ENCODE peak calls at places on chromosome 2, in ten cellular contexts. One of them, this sample, is unnamed.

GRCh38 chr2:28447943-28448737 is 47.7 kb upstream of the PLB1 start:
- DNase-seq in H1: no peak
- DNase-seq in PC-9: no peak
- DNase-seq in gastrocnemius medialis: no peak
- DNase-seq in cardiac muscle cell: peak; percentile 89
- DNase-seq in stomach: no peak
- DNase-seq in Peyer's patch: no peak
- DNase-seq in fibroblast of lung: peak; percentile 90
- DNase-seq in Karpas-422: peak; percentile 46
- DNase-seq in uterus: no peak
- DNase-seq in this sample: no peak

GRCh38 chr2:207504513-207505171 is 25.1 kb upstream of the CREB1 start:
- DNase-seq in H1: no peak
- DNase-seq in PC-9: peak; percentile 16
- DNase-seq in gastrocnemius medialis: no peak
- DNase-seq in cardiac muscle cell: peak; percentile 87
- DNase-seq in stomach: no peak
- DNase-seq in Peyer's patch: no peak
- DNase-seq in fibroblast of lung: peak; percentile 83
- DNase-seq in Karpas-422: no peak
- DNase-seq in uterus: peak; percentile 21
- DNase-seq in this sample: no peak

GRCh38 chr2:214865400-214865799 is 55.9 kb upstream of the BARD1 start:
- DNase-seq in H1: no peak
- DNase-seq in PC-9: no peak
- DNase-seq in gastrocnemius medialis: no peak
- DNase-seq in cardiac muscle cell: no peak
- DNase-seq in stomach: no peak
- DNase-seq in Peyer's patch: no peak
- DNase-seq in fibroblast of lung: no peak
- DNase-seq in Karpas-422: no peak
- DNase-seq in uterus: no peak
- DNase-seq in this sample: no peak

GRCh38 chr2:157443795-157444642 is at the start of gene CYTIP:
- DNase-seq in H1: no peak
- DNase-seq in PC-9: no peak
- DNase-seq in gastrocnemius medialis: peak; percentile 18
- DNase-seq in cardiac muscle cell: peak; percentile 17
- DNase-seq in stomach: peak; percentile 57
- DNase-seq in Peyer's patch: peak; percentile 85
- DNase-seq in fibroblast of lung: no peak
- DNase-seq in Karpas-422: peak; percentile 91
- DNase-seq in uterus: no peak
- DNase-seq in this sample: no peak

GRCh38 chr2:95240091-95240490 is 32.8 kb downstream of the ZNF892 start:
- DNase-seq in H1: no peak
- DNase-seq in PC-9: peak; percentile 56
- DNase-seq in gastrocnemius medialis: no peak
- DNase-seq in cardiac muscle cell: no peak
- DNase-seq in stomach: no peak
- DNase-seq in Peyer's patch: no peak
- DNase-seq in fibroblast of lung: no peak
- DNase-seq in Karpas-422: no peak
- DNase-seq in uterus: no peak
- DNase-seq in this sample: no peak

GRCh38 chr2:12931211-12931844 is 214.6 kb downstream of the TRIB2 start:
- DNase-seq in H1: no peak
- DNase-seq in PC-9: no peak
- DNase-seq in gastrocnemius medialis: no peak
- DNase-seq in cardiac muscle cell: peak; percentile 78
- DNase-seq in stomach: no peak
- DNase-seq in Peyer's patch: no peak
- DNase-seq in fibroblast of lung: peak; percentile 73
- DNase-seq in Karpas-422: peak; percentile 53
- DNase-seq in uterus: no peak
- DNase-seq in this sample: peak; percentile 8

GRCh38 chr2:143121957-143122356 is 7.3 kb upstream of the ARHGAP15 start:
- DNase-seq in H1: no peak
- DNase-seq in PC-9: no peak
- DNase-seq in gastrocnemius medialis: no peak
- DNase-seq in cardiac muscle cell: no peak
- DNase-seq in stomach: no peak
- DNase-seq in Peyer's patch: no peak
- DNase-seq in fibroblast of lung: no peak
- DNase-seq in Karpas-422: no peak
- DNase-seq in uterus: no peak
- DNase-seq in this sample: no peak

GRCh38 chr2:183404392-183404791 is 280.1 kb downstream of the NUP35 start:
- DNase-seq in H1: no peak
- DNase-seq in PC-9: no peak
- DNase-seq in gastrocnemius medialis: no peak
- DNase-seq in cardiac muscle cell: no peak
- DNase-seq in stomach: no peak
- DNase-seq in Peyer's patch: no peak
- DNase-seq in fibroblast of lung: no peak
- DNase-seq in Karpas-422: no peak
- DNase-seq in uterus: no peak
- DNase-seq in this sample: no peak

GRCh38 chr2:177038772-177039484 is 173.7 kb upstream of the HNRNPA3 start:
- DNase-seq in H1: no peak
- DNase-seq in PC-9: no peak
- DNase-seq in gastrocnemius medialis: no peak
- DNase-seq in cardiac muscle cell: no peak
- DNase-seq in stomach: no peak
- DNase-seq in Peyer's patch: no peak
- DNase-seq in fibroblast of lung: no peak
- DNase-seq in Karpas-422: peak; percentile 9
- DNase-seq in uterus: no peak
- DNase-seq in this sample: no peak

GRCh38 chr2:96831679-96832078 is 12.1 kb downstream of the ANKRD23 start:
- DNase-seq in H1: peak; percentile 52
- DNase-seq in PC-9: peak; percentile 27
- DNase-seq in gastrocnemius medialis: no peak
- DNase-seq in cardiac muscle cell: no peak
- DNase-seq in stomach: no peak
- DNase-seq in Peyer's patch: no peak
- DNase-seq in fibroblast of lung: no peak
- DNase-seq in Karpas-422: no peak
- DNase-seq in uterus: no peak
- DNase-seq in this sample: no peak

GRCh38 chr2:96832751-96833507 is 10.9 kb downstream of the ANKRD23 start:
- DNase-seq in H1: peak; percentile 86
- DNase-seq in PC-9: peak; percentile 94
- DNase-seq in gastrocnemius medialis: peak; percentile 67
- DNase-seq in cardiac muscle cell: peak; percentile 61
- DNase-seq in stomach: peak; percentile 86
- DNase-seq in Peyer's patch: peak; percentile 72
- DNase-seq in fibroblast of lung: peak; percentile 75
- DNase-seq in Karpas-422: no peak
- DNase-seq in uterus: peak; percentile 46
- DNase-seq in this sample: no peak

GRCh38 chr2:96835830-96836229 is 8.0 kb downstream of the ANKRD23 start:
- DNase-seq in H1: no peak
- DNase-seq in PC-9: no peak
- DNase-seq in gastrocnemius medialis: no peak
- DNase-seq in cardiac muscle cell: no peak
- DNase-seq in stomach: no peak
- DNase-seq in Peyer's patch: no peak
- DNase-seq in fibroblast of lung: no peak
- DNase-seq in Karpas-422: no peak
- DNase-seq in uterus: no peak
- DNase-seq in this sample: no peak

GRCh38 chr2:96830064-96830562 is 13.7 kb downstream of the ANKRD23 start:
- DNase-seq in H1: no peak
- DNase-seq in PC-9: no peak
- DNase-seq in gastrocnemius medialis: no peak
- DNase-seq in cardiac muscle cell: no peak
- DNase-seq in stomach: no peak
- DNase-seq in Peyer's patch: no peak
- DNase-seq in fibroblast of lung: no peak
- DNase-seq in Karpas-422: no peak
- DNase-seq in uterus: no peak
- DNase-seq in this sample: no peak

GRCh38 chr2:96832401-96832750 is 11.4 kb downstream of the ANKRD23 start:
- DNase-seq in H1: no peak
- DNase-seq in PC-9: no peak
- DNase-seq in gastrocnemius medialis: no peak
- DNase-seq in cardiac muscle cell: no peak
- DNase-seq in stomach: no peak
- DNase-seq in Peyer's patch: no peak
- DNase-seq in fibroblast of lung: no peak
- DNase-seq in Karpas-422: no peak
- DNase-seq in uterus: no peak
- DNase-seq in this sample: no peak
- H3K27ac ChIP-seq in H1: peak overlapping the region; percentile 69
- H3K27ac ChIP-seq in PC-9: peak overlapping the region; percentile 86
- H3K27ac ChIP-seq in gastrocnemius medialis: peak overlapping the region; percentile 97
- H3K27ac ChIP-seq in cardiac muscle cell: peak overlapping the region; percentile 95
- H3K27ac ChIP-seq in stomach: peak overlapping the region; percentile 55
- H3K27ac ChIP-seq in Peyer's patch: no peak overlapping the region
- H3K27ac ChIP-seq in fibroblast of lung: no peak overlapping the region
- H3K27ac ChIP-seq in Karpas-422: no peak overlapping the region
- H3K27ac ChIP-seq in uterus: no peak overlapping the region
- H3K27ac ChIP-seq in this sample: no peak overlapping the region

GRCh38 chr2:196263181-196263747 is 91.9 kb upstream of the STK17B start:
- DNase-seq in H1: no peak
- DNase-seq in PC-9: no peak
- DNase-seq in gastrocnemius medialis: no peak
- DNase-seq in cardiac muscle cell: peak; percentile 14
- DNase-seq in stomach: no peak
- DNase-seq in Peyer's patch: peak; percentile 59
- DNase-seq in fibroblast of lung: peak; percentile 45
- DNase-seq in Karpas-422: peak; percentile 71
- DNase-seq in uterus: no peak
- DNase-seq in this sample: no peak
- H3K27ac ChIP-seq in H1: no peak overlapping the region
- H3K27ac ChIP-seq in PC-9: no peak overlapping the region
- H3K27ac ChIP-seq in gastrocnemius medialis: no peak overlapping the region
- H3K27ac ChIP-seq in cardiac muscle cell: no peak overlapping the region
- H3K27ac ChIP-seq in stomach: peak overlapping the region; percentile 63
- H3K27ac ChIP-seq in Peyer's patch: peak overlapping the region; percentile 69
- H3K27ac ChIP-seq in fibroblast of lung: no peak overlapping the region
- H3K27ac ChIP-seq in Karpas-422: peak overlapping the region; percentile 59
- H3K27ac ChIP-seq in uterus: no peak overlapping the region
- H3K27ac ChIP-seq in this sample: no peak overlapping the region

GRCh38 chr2:106115250-106115649 is 78.9 kb downstream of the UXS1 start:
- DNase-seq in H1: no peak
- DNase-seq in PC-9: peak; percentile 66
- DNase-seq in gastrocnemius medialis: peak; percentile 27
- DNase-seq in cardiac muscle cell: peak; percentile 46
- DNase-seq in stomach: no peak
- DNase-seq in Peyer's patch: no peak
- DNase-seq in fibroblast of lung: peak; percentile 47
- DNase-seq in Karpas-422: no peak
- DNase-seq in uterus: no peak
- DNase-seq in this sample: no peak

GRCh38 chr2:106116248-106116647 is 77.9 kb downstream of the UXS1 start:
- DNase-seq in H1: no peak
- DNase-seq in PC-9: no peak
- DNase-seq in gastrocnemius medialis: no peak
- DNase-seq in cardiac muscle cell: no peak
- DNase-seq in stomach: no peak
- DNase-seq in Peyer's patch: no peak
- DNase-seq in fibroblast of lung: no peak
- DNase-seq in Karpas-422: no peak
- DNase-seq in uterus: no peak
- DNase-seq in this sample: no peak

GRCh38 chr2:106117347-106117746 is 76.8 kb downstream of the UXS1 start:
- DNase-seq in H1: no peak
- DNase-seq in PC-9: no peak
- DNase-seq in gastrocnemius medialis: peak; percentile 59
- DNase-seq in cardiac muscle cell: no peak
- DNase-seq in stomach: no peak
- DNase-seq in Peyer's patch: no peak
- DNase-seq in fibroblast of lung: no peak
- DNase-seq in Karpas-422: no peak
- DNase-seq in uterus: no peak
- DNase-seq in this sample: no peak

GRCh38 chr2:106113362-106113971 is 80.6 kb downstream of the UXS1 start:
- DNase-seq in H1: no peak
- DNase-seq in PC-9: no peak
- DNase-seq in gastrocnemius medialis: no peak
- DNase-seq in cardiac muscle cell: no peak
- DNase-seq in stomach: peak; percentile 70
- DNase-seq in Peyer's patch: no peak
- DNase-seq in fibroblast of lung: no peak
- DNase-seq in Karpas-422: no peak
- DNase-seq in uterus: no peak
- DNase-seq in this sample: no peak

DNA sequence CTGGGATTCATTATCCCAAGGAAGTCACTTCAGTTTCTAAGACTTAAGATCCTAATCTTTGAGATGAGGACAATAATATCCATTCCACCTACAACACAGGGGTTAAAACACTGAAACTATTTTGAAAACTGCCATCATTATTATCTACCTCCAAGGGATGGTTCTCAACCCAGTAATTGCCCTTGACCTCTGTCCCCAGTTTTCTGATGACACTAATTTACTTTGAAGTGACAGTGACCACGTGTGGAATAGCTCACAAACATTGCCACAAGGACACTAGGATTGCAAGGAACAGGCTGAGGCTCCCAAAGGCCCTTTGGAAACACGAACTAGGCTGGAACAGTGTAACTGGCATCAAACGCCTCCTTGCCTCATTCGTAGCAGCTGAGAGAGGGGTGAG is 78.4 kb downstream of the UXS1 start:
- DNase-seq in H1: no peak
- DNase-seq in PC-9: no peak
- DNase-seq in gastrocnemius medialis: no peak
- DNase-seq in cardiac muscle cell: no peak
- DNase-seq in stomach: no peak
- DNase-seq in Peyer's patch: no peak
- DNase-seq in fibroblast of lung: no peak
- DNase-seq in Karpas-422: no peak
- DNase-seq in uterus: no peak
- DNase-seq in this sample: no peak
- H3K27ac ChIP-seq in H1: no peak overlapping the region
- H3K27ac ChIP-seq in PC-9: peak overlapping the region; percentile 63
- H3K27ac ChIP-seq in gastrocnemius medialis: peak overlapping the region; percentile 84
- H3K27ac ChIP-seq in cardiac muscle cell: no peak overlapping the region
- H3K27ac ChIP-seq in stomach: no peak overlapping the region
- H3K27ac ChIP-seq in Peyer's patch: no peak overlapping the region
- H3K27ac ChIP-seq in fibroblast of lung: no peak overlapping the region
- H3K27ac ChIP-seq in Karpas-422: no peak overlapping the region
- H3K27ac ChIP-seq in uterus: no peak overlapping the region
- H3K27ac ChIP-seq in this sample: no peak overlapping the region

DNA sequence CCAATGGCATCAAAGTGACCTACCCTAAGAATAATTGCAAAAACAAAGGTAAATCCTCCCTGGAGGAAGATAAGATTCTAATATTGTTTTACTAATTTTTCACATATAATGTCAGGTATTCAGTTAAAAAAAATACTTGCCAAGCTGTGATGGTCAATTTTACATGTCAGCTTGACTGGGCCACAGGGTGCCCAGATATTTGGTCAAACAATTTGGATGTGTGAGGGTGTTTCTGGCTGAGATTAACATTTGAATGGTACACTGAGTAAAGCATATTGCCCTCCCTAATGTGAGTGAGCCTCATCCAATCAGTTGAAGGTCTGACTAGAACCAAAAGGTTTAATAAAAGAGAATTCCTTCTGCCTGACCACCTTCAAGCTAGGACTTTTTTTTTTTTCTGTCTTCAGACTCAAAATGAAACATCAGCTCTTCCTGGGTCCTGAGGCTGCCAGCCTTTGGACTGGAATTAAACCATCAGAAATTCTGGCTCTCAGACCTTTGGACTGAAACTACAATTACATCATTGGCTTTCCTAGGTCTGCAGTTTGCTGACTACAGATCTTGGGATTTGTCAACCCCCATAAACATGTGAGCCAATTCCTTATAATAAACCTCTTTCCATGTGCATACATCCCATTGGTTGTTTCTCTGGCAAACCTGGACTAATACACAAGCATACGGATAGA is 65.4 kb downstream of the LDAH start:
- DNase-seq in H1: no peak
- DNase-seq in PC-9: no peak
- DNase-seq in gastrocnemius medialis: no peak
- DNase-seq in cardiac muscle cell: no peak
- DNase-seq in stomach: no peak
- DNase-seq in Peyer's patch: no peak
- DNase-seq in fibroblast of lung: no peak
- DNase-seq in Karpas-422: no peak
- DNase-seq in uterus: no peak
- DNase-seq in this sample: no peak
- H3K27ac ChIP-seq in H1: no peak overlapping the region
- H3K27ac ChIP-seq in PC-9: no peak overlapping the region
- H3K27ac ChIP-seq in gastrocnemius medialis: no peak overlapping the region
- H3K27ac ChIP-seq in cardiac muscle cell: no peak overlapping the region
- H3K27ac ChIP-seq in stomach: no peak overlapping the region
- H3K27ac ChIP-seq in Peyer's patch: no peak overlapping the region
- H3K27ac ChIP-seq in fibroblast of lung: no peak overlapping the region
- H3K27ac ChIP-seq in Karpas-422: no peak overlapping the region
- H3K27ac ChIP-seq in uterus: no peak overlapping the region
- H3K27ac ChIP-seq in this sample: no peak overlapping the region

This sample was measured in caudate nucleus.